ENCODE peak calls at places on chromosomes 12 and 14, in seven cellular contexts. R is stimulated activated CD4-positive, alpha-beta T cell treated with anti-CD3 and anti-CD28 coated beads, Interleukin-4, amount 100 ng/mL, for 1 hour; V is tibial artery; F is HCT116; X is activated CD8-positive, alpha-beta T cell treated with anti-CD3 and anti-CD28 coated beads for 36 hours; J is CD8-positive, alpha-beta memory T cell; K is amniotic stem cell. T is an unnamed sample.

GRCh38 chr14:96037891-96038557 is 1.1 kb upstream of the C14orf132 start:
- DNase-seq in R (no peak), V (peak), F (peak), X (no peak), J (no peak), K (no peak), T (no peak)

GRCh38 chr14:36807727-36808126 is 146.1 kb downstream of the PAX9 start:
- DNase-seq in R (no peak), V (no peak), F (no peak), X (no peak), J (no peak), K (no peak), T (no peak)

GRCh38 chr12:80161612-80162011 is 62.3 kb downstream of the OTOGL start:
- DNase-seq in R (no peak), V (no peak), F (no peak), X (no peak), J (no peak), K (no peak), T (no peak)

GRCh38 chr12:9211687-9212086 is 3.5 kb upstream of the PZP start:
- DNase-seq in R (no peak), V (no peak), F (no peak), X (no peak), J (no peak), K (no peak), T (no peak)

GRCh38 chr14:91282954-91283645 is 38.6 kb upstream of the GPR68 start:
- DNase-seq in R (no peak), V (no peak), F (no peak), X (no peak), J (no peak), K (no peak), T (no peak)

GRCh38 chr12:52402873-52403510 is 3.1 kb downstream of the KRT82 start:
- DNase-seq in R (no peak), V (no peak), F (no peak), X (no peak), J (no peak), K (no peak), T (no peak)

GRCh38 chr14:101018561-101019290 is 115.2 kb upstream of the RTL1 start:
- DNase-seq in R (no peak), V (peak), F (no peak), X (no peak), J (no peak), K (no peak), T (no peak)

GRCh38 chr12:110689002-110689600 is at the start of gene HVCN1:
- DNase-seq in R (peak), V (peak), F (no peak), X (peak), J (peak), K (no peak), T (no peak)

GRCh38 chr12:58803893-58804292 is 116.4 kb downstream of the LRIG3 start:
- DNase-seq in R (no peak), V (no peak), F (no peak), X (no peak), J (no peak), K (no peak), T (no peak)

GRCh38 chr12:3600951-3601350 is 109.9 kb downstream of the PRMT8 start:
- DNase-seq in R (no peak), V (no peak), F (no peak), X (no peak), J (no peak), K (no peak), T (no peak)

GRCh38 chr14:36363704-36364103 is 43.3 kb upstream of the MBIP start:
- DNase-seq in R (no peak), V (no peak), F (no peak), X (no peak), J (no peak), K (no peak), T (no peak)

GRCh38 chr12:77392467-77392866 is 327.1 kb upstream of the E2F7 start:
- DNase-seq in R (no peak), V (no peak), F (no peak), X (no peak), J (no peak), K (no peak), T (no peak)

GRCh38 chr12:67854351-67854750 is 134.9 kb upstream of the IFNG-AS1 start:
- DNase-seq in R (no peak), V (no peak), F (no peak), X (no peak), J (no peak), K (no peak), T (no peak)

GRCh38 chr12:76275511-76276093 is 72.6 kb downstream of the BBS10 start:
- DNase-seq in R (no peak), V (no peak), F (no peak), X (no peak), J (no peak), K (no peak), T (no peak)

GRCh38 chr12:108401964-108402363 is 62.9 kb upstream of the CMKLR1 start:
- DNase-seq in R (no peak), V (no peak), F (no peak), X (no peak), J (no peak), K (no peak), T (no peak)

GRCh38 chr12:43758247-43758727 is 303 bp downstream of the PUS7L start:
- DNase-seq in R (no peak), V (peak), F (no peak), X (no peak), J (no peak), K (no peak), T (peak)

GRCh38 chr12:57846285-57846576 is 298 bp downstream of the CTDSP2 start:
- DNase-seq in R (no peak), V (no peak), F (no peak), X (peak), J (no peak), K (no peak), T (no peak)

GRCh38 chr12:89354630-89354931 is 2.3 kb upstream of the DUSP6 start:
- DNase-seq in R (no peak), V (no peak), F (no peak), X (no peak), J (no peak), K (no peak), T (peak)

GRCh38 chr12:45540661-45541341 is 188.7 kb upstream of the ARID2 start:
- DNase-seq in R (no peak), V (no peak), F (no peak), X (no peak), J (no peak), K (no peak), T (no peak)